ENCODE peak calls at places on chromosomes 4 and X, in four cellular contexts. E is fibroblast of lung, P is tibial artery, V is endodermal cell. B is an unnamed sample.

GRCh38 chrX:22666441-22666840 is 333.3 kb upstream of the DDX53 start:
- DNase-seq in E (peak; percentile 11), P (no peak), V (peak; percentile 83), B (peak; percentile 62)

GRCh38 chr4:184451726-184452125 is 22.6 kb downstream of the IRF2 start:
- DNase-seq in E (no peak), P (no peak), V (no peak), B (no peak)

GRCh38 chr4:117421706-117422105 is 336.3 kb upstream of the TRAM1L1 start:
- DNase-seq in E (no peak), P (no peak), V (no peak), B (no peak)

GRCh38 chr4:66855956-66856355 is 689.3 kb downstream of the CENPC start:
- DNase-seq in E (peak; percentile 41), P (no peak), V (no peak), B (peak; percentile 6)

GRCh38 chr4:76611164-76611563 is 176.1 kb downstream of the SHROOM3 start:
- DNase-seq in E (peak; percentile 91), P (no peak), V (peak; percentile 58), B (no peak)

GRCh38 chr4:145735330-145735638 is 55.3 kb downstream of the C4orf51 start:
- DNase-seq in E (peak; percentile 99), P (no peak), V (no peak), B (peak; percentile 19)

GRCh38 chr4:77818077-77818666 is 996 bp downstream of the CNOT6L start:
- DNase-seq in E (peak; percentile 83), P (peak; percentile 82), V (peak; percentile 81), B (peak; percentile 86)

GRCh38 chrX:39969099-39969825 is 128.5 kb downstream of the BCOR start:
- DNase-seq in E (no peak), P (no peak), V (peak; percentile 88), B (peak; percentile 84)

GRCh38 chr4:185700635-185701034 is 111.4 kb downstream of the SORBS2 start:
- DNase-seq in E (no peak), P (no peak), V (no peak), B (no peak)

GRCh38 chr4:120902925-120903324 is 19.6 kb downstream of the PRDM5 start:
- DNase-seq in E (peak; percentile 22), P (no peak), V (no peak), B (no peak)

GRCh38 chr4:147340547-147341225 is 140.2 kb upstream of the EDNRA start:
- DNase-seq in E (peak; percentile 81), P (no peak), V (no peak), B (peak; percentile 11)

GRCh38 chr4:14532436-14532835 is 469.8 kb upstream of the CPEB2 start:
- DNase-seq in E (no peak), P (no peak), V (no peak), B (peak; percentile 29)

GRCh38 chr4:145189981-145190380 is 9.6 kb upstream of the OTUD4 start:
- DNase-seq in E (peak; percentile 26), P (no peak), V (no peak), B (no peak)

GRCh38 chr4:41323706-41324105 is 67.0 kb downstream of the UCHL1 start:
- DNase-seq in E (no peak), P (no peak), V (no peak), B (no peak)

GRCh38 chr4:94365304-94365703 is 22.7 kb upstream of the HPGDS start:
- DNase-seq in E (peak; percentile 15), P (no peak), V (no peak), B (no peak)

GRCh38 chrX:103805860-103806259 is 26.2 kb downstream of the RAB9B start:
- DNase-seq in E (no peak), P (no peak), V (no peak), B (no peak)

GRCh38 chrX:66005832-66006449 is 33.9 kb downstream of the VSIG4 start:
- DNase-seq in E (no peak), P (no peak), V (no peak), B (no peak)

GRCh38 chr4:101823864-101824263 is 33.3 kb downstream of the BANK1 start:
- DNase-seq in E (no peak), P (no peak), V (no peak), B (no peak)

GRCh38 chr4:101831816-101832215 is 41.3 kb downstream of the BANK1 start:
- DNase-seq in E (no peak), P (no peak), V (no peak), B (no peak)

GRCh38 chr4:101824500-101824899 is 34.0 kb downstream of the BANK1 start:
- DNase-seq in E (no peak), P (no peak), V (no peak), B (no peak)

DNA sequence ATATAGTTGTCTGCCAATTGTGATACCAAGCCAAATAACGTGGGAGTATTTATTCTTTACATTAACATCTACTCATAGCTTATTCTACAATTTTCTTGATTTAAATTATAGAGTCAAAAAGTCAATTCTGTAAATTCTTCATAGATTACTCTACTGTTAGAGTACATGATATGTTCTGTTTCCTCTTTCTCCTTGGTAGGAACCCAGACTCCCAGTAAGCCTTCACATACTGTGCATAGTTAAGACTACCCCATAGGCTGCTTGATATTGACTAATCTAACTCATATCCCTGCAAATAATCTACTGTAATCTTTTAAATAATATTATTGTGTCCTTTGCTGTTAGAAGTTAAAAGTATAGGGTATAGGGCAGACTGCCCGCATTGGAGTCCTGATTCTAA is 35.4 kb downstream of the BANK1 start:
- DNase-seq in E (no peak), P (no peak), V (no peak), B (no peak)
- H3K4me1 ChIP-seq in E (no peaks in the 10 kb centered on the region), P (no peaks in the 10 kb centered on the region), V (no peaks in the 10 kb centered on the region), B (no peaks in the 10 kb centered on the region)

DNA sequence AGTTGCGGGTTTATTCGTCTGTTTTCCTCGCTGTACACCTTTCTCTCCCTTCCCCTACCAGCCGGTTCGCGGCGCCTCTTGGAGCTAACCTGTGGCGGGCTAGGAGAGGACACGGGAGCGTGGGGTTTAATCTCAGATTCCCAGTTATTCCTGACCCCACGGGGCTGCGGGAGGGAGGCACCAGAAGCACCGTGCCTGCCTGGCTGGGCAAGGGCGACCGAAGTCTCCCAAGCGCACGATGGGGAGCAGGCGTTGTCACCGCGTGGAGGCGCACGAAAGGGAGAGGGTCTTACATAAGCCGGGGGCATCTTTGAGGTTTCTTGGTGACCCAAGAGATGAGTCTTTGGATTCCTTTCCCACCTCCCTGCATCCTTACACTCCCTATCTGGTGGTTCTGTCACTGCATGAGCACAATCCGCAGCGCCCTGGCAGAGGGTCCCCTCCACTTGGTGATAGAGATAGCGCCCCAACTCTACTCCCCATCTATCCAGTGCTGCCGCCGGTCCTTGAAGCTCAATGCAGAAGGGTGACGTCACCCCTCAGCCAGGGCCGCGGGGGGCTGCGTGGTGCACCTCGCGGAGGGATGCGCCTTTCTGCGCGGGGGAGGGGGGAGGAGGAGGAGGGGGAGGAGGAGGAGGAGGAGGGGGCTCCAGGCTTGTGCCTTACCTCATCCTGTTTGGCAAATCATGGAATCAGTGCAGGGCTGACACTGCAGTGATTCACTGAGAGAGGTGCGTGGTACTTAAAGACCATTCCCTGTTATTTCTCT is 793 bp downstream of the TSPAN7 start:
- DNase-seq in E (no peak), P (peak; percentile 57), V (peak; percentile 71), B (peak; percentile 19)
- H3K4me3 ChIP-seq in E (no peak overlapping the region), P (peak overlapping the region; percentile 53), V (peak overlapping the region; percentile 79), B (peak overlapping the region; percentile 56)

DNA sequence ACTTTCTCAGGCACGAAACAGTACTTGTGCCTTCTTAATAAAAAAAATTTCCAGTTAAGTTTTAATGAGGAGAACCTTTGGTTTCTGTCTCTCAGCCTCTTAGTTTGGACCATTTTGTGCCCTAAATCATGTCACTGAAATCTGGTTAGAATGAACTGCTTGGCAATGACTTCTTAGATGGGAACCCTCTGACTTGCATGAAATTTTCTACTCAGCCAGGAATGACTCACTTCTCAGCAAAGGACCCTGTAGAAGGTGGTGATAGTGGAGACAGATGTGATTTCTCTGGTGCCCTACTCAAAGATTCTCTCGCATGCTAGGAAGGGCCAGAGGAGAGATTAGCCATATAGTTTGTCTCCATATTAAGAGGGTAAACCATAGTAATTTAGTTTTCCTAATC is 50.5 kb downstream of the RASL11B start:
- DNase-seq in E (peak; percentile 44), P (no peak), V (no peak), B (no peak)
- H3K27ac ChIP-seq in E (no peak overlapping the region), P (no peak overlapping the region), V (no peak overlapping the region), B (no peak overlapping the region)

GRCh38 chrX:25010784-25011588 is 4.8 kb downstream of the ARX start:
- DNase-seq in E (no peak), P (no peak), V (no peak), B (no peak)
- H3K4me1 ChIP-seq in E (no peaks in the 10 kb centered on the region), P (peaks cover 23% of the 10 kb centered on the region), V (no peaks in the 10 kb centered on the region), B (no peaks in the 10 kb centered on the region)

DNA sequence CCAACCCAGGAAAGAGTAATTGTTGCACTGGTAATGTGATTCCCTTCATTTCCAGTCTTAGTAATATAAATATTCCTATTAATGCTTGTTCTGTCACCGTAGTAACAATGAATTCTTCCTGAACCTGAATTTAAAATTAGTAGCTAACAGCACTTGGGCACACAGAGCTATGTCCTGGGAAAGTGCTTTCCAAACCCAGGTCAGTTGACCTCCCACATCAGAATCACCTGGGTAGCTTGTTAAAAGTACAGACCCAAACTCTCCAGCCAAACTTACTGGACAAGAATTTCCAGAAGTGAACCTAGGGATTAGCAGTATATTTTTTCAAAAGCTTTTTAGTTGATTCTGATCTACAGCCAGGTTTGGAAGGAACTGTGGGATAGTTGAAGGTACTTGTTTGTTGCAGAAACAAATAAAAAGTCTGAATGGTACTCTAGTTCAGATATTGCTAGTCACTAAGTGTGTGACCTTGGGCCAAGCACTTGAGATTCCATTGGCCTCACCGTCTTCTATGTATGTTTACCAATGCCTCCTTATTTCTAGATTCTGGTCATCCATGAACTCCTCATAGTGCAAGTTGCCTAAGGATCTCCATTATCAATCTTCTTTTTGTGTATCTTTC is 192.9 kb upstream of the CNKSR2 start:
- DNase-seq in E (no peak), P (no peak), V (no peak), B (no peak)
- H3K4me3 ChIP-seq in E (no peak overlapping the region), P (no peak overlapping the region), V (no peak overlapping the region), B (no peak overlapping the region)

GRCh38 chr4:108650212-108651067 is at the start of gene OSTC:
- DNase-seq in E (peak; percentile 97), P (peak; percentile 96), V (peak; percentile 97), B (peak; percentile 95)

GRCh38 chr4:108649863-108650211 is 562 bp upstream of the OSTC start:
- DNase-seq in E (no peak), P (no peak), V (no peak), B (no peak)

GRCh38 chr4:108646706-108647105 is 3.7 kb upstream of the OSTC start:
- DNase-seq in E (no peak), P (no peak), V (no peak), B (peak; percentile 88)

GRCh38 chr4:108651068-108651794 is 832 bp downstream of the OSTC start:
- DNase-seq in E (peak; percentile 72), P (no peak), V (no peak), B (no peak)
- H3K27ac ChIP-seq in E (peak overlapping the region; percentile 89), P (peak overlapping the region; percentile 96), V (no peak overlapping the region), B (peak overlapping the region; percentile 97)

GRCh38 chr4:48032721-48033120 is 16.1 kb downstream of the NIPAL1 start:
- DNase-seq in E (peak; percentile 6), P (no peak), V (no peak), B (no peak)

GRCh38 chr4:48037117-48037462 is 20.5 kb downstream of the NIPAL1 start:
- DNase-seq in E (no peak), P (no peak), V (no peak), B (no peak)

GRCh38 chr4:48033825-48034413 is 17.3 kb downstream of the NIPAL1 start:
- DNase-seq in E (peak; percentile 7), P (no peak), V (peak; percentile 82), B (peak; percentile 13)

GRCh38 chr4:48038666-48039065 is 22.1 kb downstream of the NIPAL1 start:
- DNase-seq in E (no peak), P (no peak), V (no peak), B (no peak)

DNA sequence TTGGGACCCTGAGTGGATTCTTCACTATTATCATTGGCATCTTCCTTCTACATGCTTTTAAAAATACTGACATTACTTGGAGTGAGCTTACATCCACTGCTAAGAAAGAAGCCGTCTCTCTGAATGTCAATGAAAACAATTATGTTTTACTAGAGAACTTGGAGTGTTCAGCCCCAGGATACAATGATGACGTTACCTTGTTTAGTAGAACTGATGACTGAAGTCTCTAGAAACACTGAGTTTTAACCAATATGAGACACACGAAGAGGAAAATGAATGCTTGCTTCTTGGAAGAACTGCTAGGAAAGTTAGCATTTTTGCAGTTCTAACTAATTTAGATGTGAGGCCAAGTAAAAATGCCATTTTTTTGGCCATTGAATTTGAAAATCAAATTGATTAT is 19.4 kb downstream of the NIPAL1 start:
- DNase-seq in E (no peak), P (no peak), V (no peak), B (no peak)
- H3K4me1 ChIP-seq in E (no peaks in the 10 kb centered on the region), P (peaks cover 9% of the 10 kb centered on the region), V (peaks cover 8% of the 10 kb centered on the region), B (no peaks in the 10 kb centered on the region)